ENCODE peak calls at places on chromosomes 12 and 14, in seven cellular contexts. One of them, this sample, is unnamed.

GRCh38 chr12:12396727-12397126 is 39.8 kb downstream of the BORCS5 start:
- DNase-seq in nephron progenitor cell: no peak
- DNase-seq in uterus: no peak
- DNase-seq in A549: no peak
- DNase-seq in cardiac fibroblast: no peak
- DNase-seq in IMR-90: no peak
- DNase-seq in amygdala: no peak
- DNase-seq in this sample: no peak

GRCh38 chr12:58509116-58509885 is 411.0 kb downstream of the LRIG3 start:
- DNase-seq in IMR-90: peak; percentile 91
- DNase-seq in A549: peak; percentile 72
- DNase-seq in uterus: no peak
- DNase-seq in amygdala: no peak
- DNase-seq in nephron progenitor cell: no peak
- DNase-seq in cardiac fibroblast: peak; percentile 45
- DNase-seq in this sample: no peak

GRCh38 chr12:81558031-81558430 is 201.1 kb downstream of the PPFIA2 start:
- DNase-seq in nephron progenitor cell: no peak
- DNase-seq in IMR-90: peak; percentile 6
- DNase-seq in amygdala: no peak
- DNase-seq in uterus: no peak
- DNase-seq in cardiac fibroblast: peak; percentile 32
- DNase-seq in A549: no peak
- DNase-seq in this sample: no peak

GRCh38 chr14:77804592-77804991 is 4.7 kb downstream of the ADCK1 start:
- DNase-seq in uterus: no peak
- DNase-seq in A549: peak; percentile 49
- DNase-seq in IMR-90: no peak
- DNase-seq in amygdala: no peak
- DNase-seq in nephron progenitor cell: no peak
- DNase-seq in cardiac fibroblast: peak; percentile 12
- DNase-seq in this sample: no peak

GRCh38 chr12:2129076-2129475 is 76.3 kb downstream of the CACNA1C start:
- DNase-seq in cardiac fibroblast: peak; percentile 11
- DNase-seq in amygdala: no peak
- DNase-seq in nephron progenitor cell: no peak
- DNase-seq in uterus: no peak
- DNase-seq in A549: no peak
- DNase-seq in IMR-90: peak; percentile 75
- DNase-seq in this sample: no peak

GRCh38 chr14:101950100-101950499 is 14.3 kb upstream of the DYNC1H1 start:
- DNase-seq in nephron progenitor cell: no peak
- DNase-seq in uterus: no peak
- DNase-seq in A549: no peak
- DNase-seq in cardiac fibroblast: no peak
- DNase-seq in IMR-90: no peak
- DNase-seq in amygdala: no peak
- DNase-seq in this sample: no peak

GRCh38 chr12:131536766-131537165 is 174.1 kb upstream of the SFSWAP start:
- DNase-seq in IMR-90: no peak
- DNase-seq in A549: no peak
- DNase-seq in nephron progenitor cell: no peak
- DNase-seq in cardiac fibroblast: no peak
- DNase-seq in uterus: no peak
- DNase-seq in amygdala: no peak
- DNase-seq in this sample: no peak

GRCh38 chr14:74257988-74258704 is 18.9 kb downstream of the VSX2 start:
- DNase-seq in IMR-90: no peak
- DNase-seq in A549: no peak
- DNase-seq in nephron progenitor cell: peak; percentile 25
- DNase-seq in amygdala: no peak
- DNase-seq in cardiac fibroblast: no peak
- DNase-seq in uterus: no peak
- DNase-seq in this sample: no peak

GRCh38 chr14:102654298-102654697 is 61.8 kb downstream of the RCOR1 start:
- DNase-seq in cardiac fibroblast: no peak
- DNase-seq in nephron progenitor cell: no peak
- DNase-seq in IMR-90: no peak
- DNase-seq in A549: no peak
- DNase-seq in uterus: no peak
- DNase-seq in amygdala: no peak
- DNase-seq in this sample: no peak

GRCh38 chr12:6603095-6603567 is 4.0 kb downstream of the CHD4 start:
- DNase-seq in A549: no peak
- DNase-seq in IMR-90: peak; percentile 25
- DNase-seq in nephron progenitor cell: peak; percentile 26
- DNase-seq in uterus: peak; percentile 36
- DNase-seq in amygdala: no peak
- DNase-seq in cardiac fibroblast: peak; percentile 65
- DNase-seq in this sample: peak; percentile 91

GRCh38 chr14:87992349-87992719 is 648 bp downstream of the GALC start:
- DNase-seq in amygdala: no peak
- DNase-seq in IMR-90: peak; percentile 11
- DNase-seq in nephron progenitor cell: no peak
- DNase-seq in uterus: peak; percentile 19
- DNase-seq in A549: peak; percentile 3
- DNase-seq in cardiac fibroblast: peak; percentile 27
- DNase-seq in this sample: no peak

GRCh38 chr14:76780875-76781647 is 19.8 kb downstream of the VASH1 start:
- DNase-seq in amygdala: peak; percentile 69
- DNase-seq in A549: no peak
- DNase-seq in cardiac fibroblast: peak; percentile 51
- DNase-seq in nephron progenitor cell: no peak
- DNase-seq in IMR-90: peak; percentile 18
- DNase-seq in uterus: no peak
- DNase-seq in this sample: no peak

GRCh38 chr12:88371416-88372183 is 208.7 kb downstream of the KITLG start:
- DNase-seq in amygdala: no peak
- DNase-seq in IMR-90: no peak
- DNase-seq in uterus: no peak
- DNase-seq in cardiac fibroblast: peak; percentile 51
- DNase-seq in A549: peak; percentile 9
- DNase-seq in nephron progenitor cell: no peak
- DNase-seq in this sample: peak; percentile 90

GRCh38 chr12:122825773-122826724 is 9.2 kb upstream of the HIP1R start:
- DNase-seq in amygdala: no peak
- DNase-seq in nephron progenitor cell: no peak
- DNase-seq in A549: peak; percentile 58
- DNase-seq in IMR-90: no peak
- DNase-seq in cardiac fibroblast: no peak
- DNase-seq in uterus: no peak
- DNase-seq in this sample: no peak

GRCh38 chr14:44657688-44658388 is 150.8 kb upstream of the FSCB start:
- DNase-seq in nephron progenitor cell: no peak
- DNase-seq in amygdala: no peak
- DNase-seq in A549: peak; percentile 10
- DNase-seq in uterus: no peak
- DNase-seq in IMR-90: peak; percentile 0
- DNase-seq in cardiac fibroblast: peak; percentile 66
- DNase-seq in this sample: no peak

GRCh38 chr12:69851976-69852375 is 26.9 kb downstream of the MYRFL start:
- DNase-seq in cardiac fibroblast: peak; percentile 79
- DNase-seq in IMR-90: no peak
- DNase-seq in nephron progenitor cell: no peak
- DNase-seq in amygdala: no peak
- DNase-seq in uterus: no peak
- DNase-seq in A549: no peak
- DNase-seq in this sample: no peak

GRCh38 chr12:113400362-113400761 is 3.3 kb downstream of the SDS start:
- DNase-seq in cardiac fibroblast: no peak
- DNase-seq in A549: no peak
- DNase-seq in IMR-90: no peak
- DNase-seq in amygdala: no peak
- DNase-seq in nephron progenitor cell: no peak
- DNase-seq in uterus: no peak
- DNase-seq in this sample: no peak

GRCh38 chr12:50120521-50120920 is 8.5 kb downstream of the COX14 start:
- DNase-seq in A549: no peak
- DNase-seq in uterus: peak; percentile 0
- DNase-seq in amygdala: no peak
- DNase-seq in nephron progenitor cell: no peak
- DNase-seq in cardiac fibroblast: no peak
- DNase-seq in IMR-90: no peak
- DNase-seq in this sample: no peak

GRCh38 chr12:30440826-30441602 is 254.7 kb downstream of the IPO8 start:
- DNase-seq in amygdala: no peak
- DNase-seq in uterus: no peak
- DNase-seq in cardiac fibroblast: peak; percentile 48
- DNase-seq in nephron progenitor cell: peak; percentile 25
- DNase-seq in IMR-90: peak; percentile 27
- DNase-seq in A549: peak; percentile 35
- DNase-seq in this sample: no peak

GRCh38 chr12:81863406-81863805 is 104.3 kb upstream of the PPFIA2 start:
- DNase-seq in cardiac fibroblast: no peak
- DNase-seq in uterus: no peak
- DNase-seq in IMR-90: no peak
- DNase-seq in nephron progenitor cell: no peak
- DNase-seq in A549: no peak
- DNase-seq in amygdala: no peak
- DNase-seq in this sample: no peak

GRCh38 chr12:42590324-42590934 is 883 bp upstream of the PRICKLE1 start:
- DNase-seq in A549: peak; percentile 35
- DNase-seq in amygdala: no peak
- DNase-seq in IMR-90: no peak
- DNase-seq in cardiac fibroblast: no peak
- DNase-seq in nephron progenitor cell: peak; percentile 39
- DNase-seq in uterus: peak; percentile 43
- DNase-seq in this sample: peak; percentile 88

GRCh38 chr12:64900540-64900939 is 76.1 kb downstream of the TBC1D30 start:
- DNase-seq in cardiac fibroblast: peak; percentile 50
- DNase-seq in A549: no peak
- DNase-seq in IMR-90: peak; percentile 76
- DNase-seq in amygdala: no peak
- DNase-seq in nephron progenitor cell: no peak
- DNase-seq in uterus: no peak
- DNase-seq in this sample: peak; percentile 22

GRCh38 chr12:48996794-48997718 is 2.1 kb downstream of the DDN start:
- DNase-seq in cardiac fibroblast: peak; percentile 74
- DNase-seq in nephron progenitor cell: peak; percentile 89
- DNase-seq in amygdala: peak; percentile 72
- DNase-seq in IMR-90: peak; percentile 67
- DNase-seq in uterus: peak; percentile 63
- DNase-seq in A549: peak; percentile 83
- DNase-seq in this sample: peak; percentile 95

GRCh38 chr12:120367924-120368788 is 808 bp downstream of the MSI1 start:
- DNase-seq in A549: no peak
- DNase-seq in amygdala: no peak
- DNase-seq in nephron progenitor cell: peak; percentile 52
- DNase-seq in cardiac fibroblast: no peak
- DNase-seq in IMR-90: no peak
- DNase-seq in uterus: peak; percentile 47
- DNase-seq in this sample: no peak

GRCh38 chr14:90060965-90061848 is 587 bp upstream of the KCNK13 start:
- DNase-seq in cardiac fibroblast: no peak
- DNase-seq in nephron progenitor cell: peak; percentile 72
- DNase-seq in amygdala: no peak
- DNase-seq in IMR-90: no peak
- DNase-seq in uterus: no peak
- DNase-seq in A549: no peak
- DNase-seq in this sample: peak; percentile 70

GRCh38 chr12:14403711-14404164 is 38.3 kb downstream of the ATF7IP start:
- DNase-seq in amygdala: no peak
- DNase-seq in nephron progenitor cell: no peak
- DNase-seq in cardiac fibroblast: peak; percentile 94
- DNase-seq in uterus: no peak
- DNase-seq in A549: peak; percentile 30
- DNase-seq in IMR-90: peak; percentile 82
- DNase-seq in this sample: no peak

GRCh38 chr14:70036665-70037064 is 152.1 kb downstream of the SLC8A3 start:
- DNase-seq in nephron progenitor cell: peak; percentile 39
- DNase-seq in cardiac fibroblast: no peak
- DNase-seq in amygdala: no peak
- DNase-seq in IMR-90: no peak
- DNase-seq in uterus: no peak
- DNase-seq in A549: peak; percentile 24
- DNase-seq in this sample: no peak

GRCh38 chr12:55842681-55843429 is at the start of gene MMP19:
- DNase-seq in amygdala: no peak
- DNase-seq in IMR-90: peak; percentile 82
- DNase-seq in cardiac fibroblast: peak; percentile 89
- DNase-seq in A549: peak; percentile 21
- DNase-seq in nephron progenitor cell: no peak
- DNase-seq in uterus: peak; percentile 80
- DNase-seq in this sample: no peak

GRCh38 chr14:37559386-37559785 is 35.7 kb downstream of the FOXA1 start:
- DNase-seq in IMR-90: peak; percentile 23
- DNase-seq in amygdala: no peak
- DNase-seq in nephron progenitor cell: no peak
- DNase-seq in cardiac fibroblast: no peak
- DNase-seq in A549: no peak
- DNase-seq in uterus: no peak
- DNase-seq in this sample: no peak

GRCh38 chr14:105138551-105139111 is 29.9 kb downstream of the JAG2 start:
- DNase-seq in amygdala: no peak
- DNase-seq in nephron progenitor cell: no peak
- DNase-seq in A549: no peak
- DNase-seq in uterus: no peak
- DNase-seq in cardiac fibroblast: no peak
- DNase-seq in IMR-90: no peak
- DNase-seq in this sample: no peak

GRCh38 chr12:125330645-125331341 is 265.6 kb downstream of the AACS start:
- DNase-seq in IMR-90: no peak
- DNase-seq in uterus: no peak
- DNase-seq in nephron progenitor cell: peak; percentile 97
- DNase-seq in A549: peak; percentile 44
- DNase-seq in amygdala: peak; percentile 71
- DNase-seq in cardiac fibroblast: peak; percentile 37
- DNase-seq in this sample: peak; percentile 18

GRCh38 chr12:89783321-89784060 is 74.9 kb upstream of the ATP2B1 start:
- DNase-seq in nephron progenitor cell: peak; percentile 3
- DNase-seq in A549: peak; percentile 18
- DNase-seq in cardiac fibroblast: peak; percentile 68
- DNase-seq in IMR-90: peak; percentile 67
- DNase-seq in uterus: no peak
- DNase-seq in amygdala: peak; percentile 1
- DNase-seq in this sample: no peak

GRCh38 chr12:123916729-123917128 is 55.9 kb downstream of the CCDC92 start:
- DNase-seq in amygdala: no peak
- DNase-seq in uterus: no peak
- DNase-seq in A549: no peak
- DNase-seq in IMR-90: peak; percentile 27
- DNase-seq in cardiac fibroblast: no peak
- DNase-seq in nephron progenitor cell: no peak
- DNase-seq in this sample: no peak

GRCh38 chr14:101830271-101830670 is 68.8 kb downstream of the PPP2R5C start:
- DNase-seq in uterus: no peak
- DNase-seq in cardiac fibroblast: no peak
- DNase-seq in amygdala: no peak
- DNase-seq in IMR-90: no peak
- DNase-seq in nephron progenitor cell: no peak
- DNase-seq in A549: no peak
- DNase-seq in this sample: no peak

This sample was measured in lower leg skin.